ENCODE peak calls at places on chromosomes 6 and 20, in ten cellular contexts. One of them, this sample, is unnamed. For H3K4me1 and H3K36me3, the result is how much of the 10 kb centered on the place peaks cover.

GRCh38 chr6:14316911-14317535 is 199.5 kb downstream of the CD83 start:
- DNase-seq in adrenal gland: no peak
- DNase-seq in stomach: peak
- DNase-seq in IMR-90: no peak
- DNase-seq in neural progenitor cell: peak
- DNase-seq in mucosa of descending colon: no peak
- DNase-seq in fibroblast of lung: no peak
- DNase-seq in aorta: no peak
- DNase-seq in cardiac muscle cell: no peak
- DNase-seq in lung: no peak
- DNase-seq in this sample: peak

GRCh38 chr6:2523061-2523460 is 227.7 kb downstream of the MYLK4 start:
- DNase-seq in neural progenitor cell: no peak
- DNase-seq in mucosa of descending colon: no peak
- DNase-seq in aorta: no peak
- DNase-seq in fibroblast of lung: no peak
- DNase-seq in IMR-90: no peak
- DNase-seq in lung: no peak
- DNase-seq in cardiac muscle cell: no peak
- DNase-seq in stomach: no peak
- DNase-seq in adrenal gland: no peak
- DNase-seq in this sample: no peak

GRCh38 chr6:28985396-28986164 is 19.5 kb downstream of the ZNF311 start:
- DNase-seq in fibroblast of lung: peak
- DNase-seq in IMR-90: peak
- DNase-seq in aorta: peak
- DNase-seq in lung: peak
- DNase-seq in cardiac muscle cell: peak
- DNase-seq in neural progenitor cell: peak
- DNase-seq in stomach: peak
- DNase-seq in adrenal gland: peak
- DNase-seq in mucosa of descending colon: peak
- DNase-seq in this sample: peak

GRCh38 chr6:125983246-125983945 is 2.9 kb upstream of the TRMT11 start:
- DNase-seq in fibroblast of lung: peak
- DNase-seq in aorta: no peak
- DNase-seq in neural progenitor cell: no peak
- DNase-seq in mucosa of descending colon: no peak
- DNase-seq in adrenal gland: no peak
- DNase-seq in IMR-90: peak
- DNase-seq in lung: no peak
- DNase-seq in stomach: no peak
- DNase-seq in cardiac muscle cell: no peak
- DNase-seq in this sample: no peak

GRCh38 chr20:58690851-58691250 is 1.7 kb upstream of the NPEPL1 start:
- DNase-seq in lung: no peak
- DNase-seq in cardiac muscle cell: no peak
- DNase-seq in IMR-90: peak
- DNase-seq in fibroblast of lung: peak
- DNase-seq in mucosa of descending colon: no peak
- DNase-seq in aorta: no peak
- DNase-seq in stomach: peak
- DNase-seq in neural progenitor cell: no peak
- DNase-seq in adrenal gland: peak
- DNase-seq in this sample: no peak

GRCh38 chr6:1286972-1287600 is 24.8 kb upstream of the FOXQ1 start:
- DNase-seq in lung: peak
- DNase-seq in neural progenitor cell: no peak
- DNase-seq in cardiac muscle cell: no peak
- DNase-seq in mucosa of descending colon: no peak
- DNase-seq in stomach: peak
- DNase-seq in IMR-90: peak
- DNase-seq in aorta: no peak
- DNase-seq in adrenal gland: no peak
- DNase-seq in fibroblast of lung: peak
- DNase-seq in this sample: peak

GRCh38 chr20:48657426-48658197 is 170.2 kb downstream of the PREX1 start:
- DNase-seq in lung: peak
- DNase-seq in IMR-90: peak
- DNase-seq in aorta: peak
- DNase-seq in stomach: peak
- DNase-seq in cardiac muscle cell: peak
- DNase-seq in mucosa of descending colon: peak
- DNase-seq in neural progenitor cell: peak
- DNase-seq in adrenal gland: peak
- DNase-seq in fibroblast of lung: peak
- DNase-seq in this sample: peak

GRCh38 chr6:158047563-158048323 is 66.1 kb downstream of the SYNJ2 start:
- DNase-seq in fibroblast of lung: no peak
- DNase-seq in stomach: no peak
- DNase-seq in adrenal gland: no peak
- DNase-seq in lung: no peak
- DNase-seq in mucosa of descending colon: peak
- DNase-seq in cardiac muscle cell: no peak
- DNase-seq in IMR-90: no peak
- DNase-seq in aorta: no peak
- DNase-seq in neural progenitor cell: no peak
- DNase-seq in this sample: no peak

GRCh38 chr20:63848003-63848911 is 13.0 kb upstream of the ABHD16B start:
- DNase-seq in fibroblast of lung: no peak
- DNase-seq in mucosa of descending colon: no peak
- DNase-seq in neural progenitor cell: no peak
- DNase-seq in cardiac muscle cell: no peak
- DNase-seq in IMR-90: no peak
- DNase-seq in lung: no peak
- DNase-seq in aorta: no peak
- DNase-seq in stomach: no peak
- DNase-seq in adrenal gland: no peak
- DNase-seq in this sample: no peak

GRCh38 chr20:63847374-63848002 is 13.8 kb upstream of the ABHD16B start:
- DNase-seq in fibroblast of lung: peak
- DNase-seq in IMR-90: no peak
- DNase-seq in cardiac muscle cell: no peak
- DNase-seq in aorta: no peak
- DNase-seq in lung: no peak
- DNase-seq in stomach: no peak
- DNase-seq in adrenal gland: no peak
- DNase-seq in neural progenitor cell: peak
- DNase-seq in mucosa of descending colon: no peak
- DNase-seq in this sample: no peak

GRCh38 chr20:63844384-63845025 is 13.4 kb upstream of the ZBTB46 start:
- DNase-seq in neural progenitor cell: no peak
- DNase-seq in adrenal gland: no peak
- DNase-seq in mucosa of descending colon: no peak
- DNase-seq in lung: no peak
- DNase-seq in fibroblast of lung: no peak
- DNase-seq in cardiac muscle cell: no peak
- DNase-seq in aorta: no peak
- DNase-seq in IMR-90: no peak
- DNase-seq in stomach: no peak
- DNase-seq in this sample: no peak

GRCh38 chr20:63846128-63846771 is 15.0 kb upstream of the ABHD16B start:
- DNase-seq in aorta: no peak
- DNase-seq in mucosa of descending colon: peak
- DNase-seq in adrenal gland: peak
- DNase-seq in cardiac muscle cell: peak
- DNase-seq in fibroblast of lung: peak
- DNase-seq in stomach: no peak
- DNase-seq in lung: no peak
- DNase-seq in neural progenitor cell: peak
- DNase-seq in IMR-90: no peak
- DNase-seq in this sample: no peak

DNA sequence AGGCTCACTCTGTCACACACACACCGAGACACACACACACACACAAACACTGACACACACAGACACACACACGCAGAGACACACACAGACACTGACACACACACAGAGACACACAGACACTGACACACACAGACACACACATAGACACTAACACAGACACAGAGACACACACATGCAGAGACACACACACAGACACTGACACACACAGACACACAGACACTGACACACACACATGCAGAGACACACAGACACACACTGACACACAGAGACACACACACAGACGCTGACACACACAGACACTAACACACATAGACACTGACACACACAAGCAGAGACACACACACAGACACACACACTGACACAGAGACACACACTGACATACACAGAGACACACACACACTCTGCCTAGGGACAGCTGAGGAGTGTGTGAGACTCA is 14.3 kb upstream of the ABHD16B start:
- DNase-seq in IMR-90: no peak
- DNase-seq in cardiac muscle cell: no peak
- DNase-seq in adrenal gland: no peak
- DNase-seq in mucosa of descending colon: no peak
- DNase-seq in neural progenitor cell: no peak
- DNase-seq in stomach: no peak
- DNase-seq in lung: no peak
- DNase-seq in fibroblast of lung: no peak
- DNase-seq in aorta: no peak
- DNase-seq in this sample: no peak
- H3K4me3 ChIP-seq in IMR-90: no peak
- H3K4me3 ChIP-seq in cardiac muscle cell: no peak
- H3K4me3 ChIP-seq in adrenal gland: no peak
- H3K4me3 ChIP-seq in mucosa of descending colon: no peak
- H3K4me3 ChIP-seq in neural progenitor cell: no peak
- H3K4me3 ChIP-seq in stomach: no peak
- H3K4me3 ChIP-seq in lung: no peak
- H3K4me3 ChIP-seq in fibroblast of lung: no peak
- H3K4me3 ChIP-seq in aorta: no peak
- H3K4me3 ChIP-seq in this sample: no peak

GRCh38 chr20:38155811-38156210 is 9.3 kb downstream of the TGM2 start:
- DNase-seq in fibroblast of lung: no peak
- DNase-seq in neural progenitor cell: no peak
- DNase-seq in mucosa of descending colon: no peak
- DNase-seq in adrenal gland: no peak
- DNase-seq in cardiac muscle cell: no peak
- DNase-seq in stomach: no peak
- DNase-seq in IMR-90: no peak
- DNase-seq in aorta: no peak
- DNase-seq in lung: no peak
- DNase-seq in this sample: no peak
- H3K4me1 ChIP-seq in fibroblast of lung: under half
- H3K4me1 ChIP-seq in neural progenitor cell: under half
- H3K4me1 ChIP-seq in mucosa of descending colon: under half
- H3K4me1 ChIP-seq in adrenal gland: under half
- H3K4me1 ChIP-seq in cardiac muscle cell: under half
- H3K4me1 ChIP-seq in stomach: under half
- H3K4me1 ChIP-seq in IMR-90: under half
- H3K4me1 ChIP-seq in aorta: under half
- H3K4me1 ChIP-seq in lung: under half
- H3K4me1 ChIP-seq in this sample: under half

GRCh38 chr20:62390306-62391164 is 3.6 kb downstream of the RPS21 start:
- DNase-seq in mucosa of descending colon: no peak
- DNase-seq in adrenal gland: no peak
- DNase-seq in lung: no peak
- DNase-seq in stomach: no peak
- DNase-seq in neural progenitor cell: no peak
- DNase-seq in IMR-90: no peak
- DNase-seq in cardiac muscle cell: no peak
- DNase-seq in fibroblast of lung: no peak
- DNase-seq in aorta: no peak
- DNase-seq in this sample: no peak

GRCh38 chr20:62392621-62393164 is 5.8 kb downstream of the RPS21 start:
- DNase-seq in fibroblast of lung: no peak
- DNase-seq in stomach: no peak
- DNase-seq in aorta: no peak
- DNase-seq in adrenal gland: no peak
- DNase-seq in lung: no peak
- DNase-seq in IMR-90: no peak
- DNase-seq in neural progenitor cell: no peak
- DNase-seq in mucosa of descending colon: no peak
- DNase-seq in cardiac muscle cell: no peak
- DNase-seq in this sample: no peak

GRCh38 chr20:62389601-62390087 is 2.7 kb downstream of the RPS21 start:
- DNase-seq in mucosa of descending colon: no peak
- DNase-seq in IMR-90: no peak
- DNase-seq in neural progenitor cell: no peak
- DNase-seq in lung: no peak
- DNase-seq in aorta: no peak
- DNase-seq in fibroblast of lung: no peak
- DNase-seq in cardiac muscle cell: no peak
- DNase-seq in adrenal gland: no peak
- DNase-seq in stomach: no peak
- DNase-seq in this sample: no peak

GRCh38 chr20:62392077-62392418 is 5.1 kb downstream of the RPS21 start:
- DNase-seq in lung: no peak
- DNase-seq in cardiac muscle cell: no peak
- DNase-seq in IMR-90: no peak
- DNase-seq in neural progenitor cell: no peak
- DNase-seq in fibroblast of lung: no peak
- DNase-seq in adrenal gland: no peak
- DNase-seq in mucosa of descending colon: no peak
- DNase-seq in stomach: no peak
- DNase-seq in aorta: no peak
- DNase-seq in this sample: no peak

GRCh38 chr20:62391165-62392076 is 4.5 kb downstream of the RPS21 start:
- DNase-seq in neural progenitor cell: no peak
- DNase-seq in IMR-90: no peak
- DNase-seq in mucosa of descending colon: no peak
- DNase-seq in cardiac muscle cell: no peak
- DNase-seq in aorta: no peak
- DNase-seq in stomach: peak
- DNase-seq in fibroblast of lung: no peak
- DNase-seq in lung: no peak
- DNase-seq in adrenal gland: no peak
- DNase-seq in this sample: no peak
- H3K36me3 ChIP-seq in neural progenitor cell: under half
- H3K36me3 ChIP-seq in IMR-90: under half
- H3K36me3 ChIP-seq in mucosa of descending colon: under half
- H3K36me3 ChIP-seq in cardiac muscle cell: under half
- H3K36me3 ChIP-seq in aorta: under half
- H3K36me3 ChIP-seq in stomach: half or more
- H3K36me3 ChIP-seq in fibroblast of lung: under half
- H3K36me3 ChIP-seq in lung: half or more
- H3K36me3 ChIP-seq in adrenal gland: under half
- H3K36me3 ChIP-seq in this sample: under half

DNA sequence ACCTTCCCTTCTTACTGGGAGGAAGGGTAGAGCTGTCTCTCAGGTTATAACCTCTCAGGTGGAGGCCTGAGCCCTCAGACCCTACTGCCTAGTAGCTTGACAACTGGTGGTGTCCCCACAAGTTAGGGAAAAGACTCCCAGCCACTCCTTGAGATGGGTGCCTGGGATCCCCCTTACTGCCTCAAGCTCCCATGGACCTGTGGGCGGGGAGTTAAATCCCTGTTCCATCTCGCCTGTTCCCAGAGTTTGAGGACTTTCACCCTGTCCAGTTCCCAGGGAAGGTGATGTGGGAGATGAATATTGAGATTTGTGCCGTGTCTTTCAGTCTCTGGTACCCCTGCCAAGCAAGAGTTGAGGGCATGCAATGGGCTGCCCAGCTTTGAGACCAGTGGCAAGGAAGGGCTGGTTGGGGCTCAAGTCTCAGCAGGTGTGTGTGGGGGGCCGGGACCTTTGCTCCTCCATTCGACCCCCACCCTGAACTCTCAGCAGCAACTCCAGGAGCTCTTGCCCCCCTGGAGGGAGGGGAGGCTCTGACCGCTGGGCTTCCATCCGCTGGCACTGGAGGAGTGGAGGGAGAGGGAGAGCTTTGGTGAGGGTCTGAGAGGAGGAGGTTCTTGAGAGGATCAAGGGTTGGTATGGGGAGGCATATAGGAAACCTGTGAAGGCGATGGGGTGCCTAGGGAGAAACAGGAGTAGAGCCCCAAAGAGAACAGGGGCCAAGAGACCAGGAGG is 1.1 kb upstream of the PBX2 start:
- DNase-seq in IMR-90: no peak
- DNase-seq in neural progenitor cell: no peak
- DNase-seq in stomach: no peak
- DNase-seq in cardiac muscle cell: no peak
- DNase-seq in fibroblast of lung: no peak
- DNase-seq in lung: no peak
- DNase-seq in mucosa of descending colon: no peak
- DNase-seq in aorta: no peak
- DNase-seq in adrenal gland: no peak
- DNase-seq in this sample: peak
- H3K4me3 ChIP-seq in IMR-90: no peak
- H3K4me3 ChIP-seq in neural progenitor cell: peak
- H3K4me3 ChIP-seq in stomach: peak
- H3K4me3 ChIP-seq in cardiac muscle cell: peak
- H3K4me3 ChIP-seq in fibroblast of lung: no peak
- H3K4me3 ChIP-seq in lung: no peak
- H3K4me3 ChIP-seq in mucosa of descending colon: no peak
- H3K4me3 ChIP-seq in aorta: no peak
- H3K4me3 ChIP-seq in adrenal gland: no peak
- H3K4me3 ChIP-seq in this sample: peak

This sample was measured in small intestine.